ENCODE peak calls at places on chromosomes 16 and 17, in seven cellular contexts. M is K562, I is breast epithelium, T is prostate gland, S is stomach, L is H1, D is sigmoid colon. Q is an unnamed sample. For H3K36me3, the result is how much of the 10 kb centered on the place peaks cover.

GRCh38 chr17:63150994-63151464 is 185.0 kb downstream of the TANC2 start:
- DNase-seq in I (no peak), S (no peak), L (no peak), T (no peak), D (no peak), M (no peak), Q (no peak)

GRCh38 chr16:14405611-14406537 is 224.2 kb downstream of the PARN start:
- DNase-seq in S (peak), T (no peak), M (peak), I (peak), L (peak), D (peak), Q (no peak)

GRCh38 chr16:2250652-2251280 is 621 bp downstream of the ECI1 start:
- DNase-seq in L (no peak), D (peak), M (no peak), S (peak), I (no peak), T (no peak), Q (no peak)

GRCh38 chr17:66542183-66542966 is 240.0 kb downstream of the PRKCA start:
- DNase-seq in I (no peak), L (no peak), S (no peak), D (no peak), T (no peak), M (no peak), Q (no peak)

GRCh38 chr17:49379926-49380325 is 17.9 kb upstream of the ZNF652 start:
- DNase-seq in L (no peak), T (no peak), D (no peak), I (no peak), S (no peak), M (no peak), Q (no peak)

GRCh38 chr17:50364715-50365114 is 8.3 kb downstream of the MRPL27 start:
- DNase-seq in M (no peak), I (no peak), S (no peak), T (no peak), D (peak), L (no peak), Q (peak)

GRCh38 chr16:88577166-88577565 is 7.0 kb downstream of the ZC3H18 start:
- DNase-seq in T (no peak), D (no peak), M (no peak), S (no peak), L (no peak), I (no peak), Q (no peak)

GRCh38 chr17:19364699-19365498 is 2.4 kb upstream of the B9D1 start:
- DNase-seq in L (no peak), M (no peak), S (no peak), T (no peak), I (peak), D (peak), Q (peak)

GRCh38 chr17:76869209-76869877 is 1.1 kb downstream of the MGAT5B start:
- DNase-seq in T (no peak), D (no peak), I (no peak), M (no peak), L (no peak), S (no peak), Q (no peak)

GRCh38 chr16:66878067-66878466 is 2.2 kb upstream of the PDP2 start:
- DNase-seq in D (no peak), I (no peak), T (no peak), S (no peak), M (no peak), L (no peak), Q (no peak)

GRCh38 chr17:81599719-81600486 is 37.0 kb downstream of the NPLOC4 start:
- DNase-seq in L (no peak), I (no peak), S (no peak), D (peak), T (no peak), M (no peak), Q (no peak)

GRCh38 chr17:13981881-13982280 is 87.4 kb upstream of the COX10 start:
- DNase-seq in M (no peak), I (no peak), D (no peak), L (no peak), T (no peak), S (no peak), Q (no peak)

GRCh38 chr17:42311240-42312034 is 23.1 kb downstream of the STAT5A start:
- DNase-seq in T (peak), S (peak), M (peak), L (no peak), D (peak), I (peak), Q (peak)

GRCh38 chr16:70428178-70428998 is 10.5 kb downstream of the ST3GAL2 start:
- DNase-seq in T (peak), M (peak), D (peak), L (no peak), S (peak), I (peak), Q (peak)

GRCh38 chr16:27127293-27127692 is 60.6 kb downstream of the C16orf82 start:
- DNase-seq in T (no peak), L (no peak), M (no peak), S (no peak), D (no peak), I (no peak), Q (no peak)

GRCh38 chr17:19014628-19015215 is 10.2 kb upstream of the FAM83G start:
- DNase-seq in L (no peak), D (no peak), T (no peak), S (no peak), I (no peak), M (no peak), Q (peak)

GRCh38 chr16:22171953-22172352 is 9.6 kb downstream of the SDR42E2 start:
- DNase-seq in M (no peak), I (no peak), T (no peak), D (no peak), S (no peak), L (no peak), Q (no peak)

GRCh38 chr17:64393000-64393402 is 2.3 kb upstream of the PECAM1 start:
- DNase-seq in L (no peak), M (peak), S (no peak), I (no peak), T (no peak), D (no peak), Q (no peak)

GRCh38 chr17:64387545-64388171 is 3.0 kb downstream of the PECAM1 start:
- DNase-seq in I (no peak), S (no peak), D (peak), M (no peak), L (no peak), T (no peak), Q (peak)

GRCh38 chr17:64388961-64389565 is 1.6 kb downstream of the PECAM1 start:
- DNase-seq in I (no peak), M (no peak), L (no peak), D (no peak), S (no peak), T (no peak), Q (no peak)

GRCh38 chr17:64387145-64387473 is 3.6 kb downstream of the PECAM1 start:
- DNase-seq in M (no peak), L (no peak), I (no peak), S (no peak), D (no peak), T (no peak), Q (peak)

GRCh38 chr17:64390066-64390465 is 594 bp downstream of the PECAM1 start:
- DNase-seq in L (no peak), S (no peak), I (no peak), T (no peak), M (no peak), D (no peak), Q (no peak)
- H3K27ac ChIP-seq in L (no peak), S (peak), I (peak), T (peak), M (peak), D (peak), Q (peak)

GRCh38 chr16:89687092-89687940 is 827 bp downstream of the CDK10 start:
- DNase-seq in I (no peak), L (no peak), M (peak), D (no peak), T (no peak), S (peak), Q (no peak)
- H3K36me3 ChIP-seq in I (under half), L (under half), M (under half), D (under half), T (under half), S (under half), Q (under half)

GRCh38 chr16:25707982-25708583 is 16.3 kb downstream of the HS3ST4 start:
- DNase-seq in D (no peak), I (no peak), L (no peak), T (no peak), M (peak), S (peak), Q (no peak)
- TF ChIP-seq POLR2AphosphoS5 in D (no peak), I (no peak), L (no peak), T (no peak), M (no peak), S (no peak), Q (no peak)

DNA sequence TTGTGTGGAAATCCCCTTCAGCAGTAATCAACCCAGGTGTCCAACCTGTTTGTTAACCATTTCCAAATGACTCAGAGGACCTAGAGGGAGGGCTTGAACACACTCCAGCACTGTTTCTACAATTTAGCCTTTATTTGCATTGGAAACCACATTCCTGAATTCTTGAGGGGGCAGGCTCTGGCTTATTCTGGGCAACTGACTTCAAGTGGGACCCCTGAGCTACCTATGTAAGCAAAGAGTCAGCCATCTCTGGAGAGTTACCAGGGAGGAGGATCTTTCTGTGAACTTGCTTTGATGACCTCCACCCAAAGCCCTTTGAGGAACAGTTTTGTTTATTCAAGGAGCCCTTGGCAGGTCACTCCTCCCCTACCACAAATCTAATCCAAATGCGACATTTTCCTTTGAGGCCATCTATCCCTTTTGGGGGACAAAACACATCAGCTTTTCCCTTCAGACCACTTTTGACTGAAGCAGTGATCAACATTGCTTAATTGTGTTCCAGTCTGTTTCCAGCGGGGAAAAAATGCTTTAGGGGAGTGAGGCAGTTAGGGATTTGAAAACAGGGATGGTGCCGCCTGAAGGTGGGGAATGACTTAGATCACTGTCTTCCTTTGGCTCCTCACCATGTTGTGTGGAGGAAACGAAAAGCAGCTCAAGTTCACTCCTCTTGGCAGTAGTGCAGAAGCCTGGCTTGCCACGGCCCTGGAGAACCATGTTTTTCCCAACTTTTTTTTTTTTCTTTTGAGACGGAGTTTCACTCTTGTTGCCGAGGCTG is 46.2 kb downstream of the TUBD1 start:
- DNase-seq in T (peak), I (peak), L (no peak), S (peak), M (no peak), D (peak), Q (no peak)
- H3K27ac ChIP-seq in T (peak), I (peak), L (no peak), S (peak), M (peak), D (peak), Q (peak)

GRCh38 chr16:50254072-50254471 is 12.3 kb upstream of the ADCY7 start:
- DNase-seq in T (no peak), D (no peak), M (peak), L (no peak), S (no peak), I (no peak), Q (peak)
- H3K36me3 ChIP-seq in T (under half), D (under half), M (under half), L (under half), S (under half), I (under half), Q (under half)

GRCh38 chr17:57527437-57528083 is 217.5 kb downstream of the CCDC182 start:
- DNase-seq in I (no peak), T (no peak), D (no peak), M (no peak), L (no peak), S (no peak), Q (no peak)
- TF ChIP-seq POLR2AphosphoS5 in I (no peak), T (no peak), D (no peak), M (no peak), L (no peak), S (no peak), Q (no peak)

GRCh38 chr17:39687101-39687545 is 734 bp downstream of the PGAP3 start:
- DNase-seq in L (no peak), T (no peak), I (no peak), M (no peak), S (no peak), D (no peak), Q (no peak)

GRCh38 chr17:39688475-39688835 is 598 bp upstream of the PGAP3 start:
- DNase-seq in I (no peak), M (no peak), L (no peak), S (no peak), D (no peak), T (no peak), Q (no peak)

GRCh38 chr17:39684369-39685043 is 3.4 kb downstream of the PGAP3 start:
- DNase-seq in S (no peak), L (no peak), T (no peak), D (no peak), M (no peak), I (no peak), Q (peak)

GRCh38 chr17:39687546-39688474 is at the start of gene PGAP3:
- DNase-seq in L (peak), D (peak), S (peak), M (peak), I (peak), T (peak), Q (peak)

DNA sequence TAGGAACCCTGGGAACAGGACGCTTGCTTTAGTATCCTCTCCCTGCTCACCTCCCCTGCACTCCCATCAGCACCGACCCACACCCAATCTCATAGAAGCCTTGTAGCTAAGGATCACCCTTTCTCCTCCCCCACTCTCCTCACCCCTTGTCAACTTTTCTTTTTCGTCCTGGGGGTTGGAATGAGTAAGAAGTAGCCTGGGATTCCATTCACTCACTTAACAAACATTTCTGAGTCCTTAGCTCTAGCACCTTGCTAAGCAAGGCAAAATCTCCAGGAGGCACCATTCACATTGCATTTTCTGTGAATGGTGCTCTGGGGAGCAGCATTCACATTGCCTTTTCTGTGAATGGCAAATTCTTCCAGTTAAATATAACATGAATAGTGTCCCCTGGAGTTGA is 1.1 kb upstream of the PGAP3 start:
- DNase-seq in T (no peak), M (no peak), I (no peak), D (no peak), L (peak), S (no peak), Q (no peak)
- H3K27ac ChIP-seq in T (no peak), M (peak), I (no peak), D (no peak), L (peak), S (no peak), Q (no peak)

GRCh38 chr16:50326264-50326663 is 42.5 kb downstream of the BRD7 start:
- DNase-seq in S (no peak), L (no peak), M (no peak), I (no peak), D (no peak), T (no peak), Q (no peak)

GRCh38 chr16:50329446-50330189 is 39.2 kb downstream of the BRD7 start:
- DNase-seq in S (no peak), I (no peak), T (no peak), M (no peak), D (no peak), L (no peak), Q (no peak)

GRCh38 chr16:50324345-50324744 is 44.4 kb downstream of the BRD7 start:
- DNase-seq in T (no peak), M (no peak), D (no peak), S (no peak), L (no peak), I (no peak), Q (peak)

GRCh38 chr16:50323335-50324011 is 45.3 kb downstream of the BRD7 start:
- DNase-seq in I (no peak), M (no peak), S (no peak), L (no peak), T (no peak), D (peak), Q (peak)

GRCh38 chr16:50326835-50327465 is 41.8 kb downstream of the BRD7 start:
- DNase-seq in L (no peak), D (no peak), S (no peak), M (no peak), T (no peak), I (no peak), Q (no peak)
- H3K36me3 ChIP-seq in L (under half), D (under half), S (half or more), M (half or more), T (under half), I (under half), Q (under half)

Q was measured in spleen.